ENCODE peak calls at places on chromosomes 6 and 20, in five cellular contexts. S is tibial nerve, M is ascending aorta, I is aorta, X is A549. E is an unnamed sample.

GRCh38 chr6:155400022-155400965 is 55.3 kb downstream of the NOX3 start:
- DNase-seq in S (no peak), M (no peak), I (no peak), X (no peak), E (no peak)

GRCh38 chr6:1971612-1972011 is 273.8 kb downstream of the GMDS start:
- DNase-seq in S (no peak), M (no peak), I (no peak), X (no peak), E (no peak)

GRCh38 chr6:17289491-17290106 is 8.4 kb downstream of the RBM24 start:
- DNase-seq in S (peak; percentile 23), M (peak; percentile 56), I (no peak), X (no peak), E (peak; percentile 78)

GRCh38 chr6:127342296-127342945 is 988 bp downstream of the ECHDC1 start:
- DNase-seq in S (no peak), M (no peak), I (no peak), X (no peak), E (no peak)

GRCh38 chr20:38139919-38140753 is 24.9 kb downstream of the TGM2 start:
- DNase-seq in S (no peak), M (no peak), I (peak; percentile 65), X (no peak), E (no peak)

GRCh38 chr20:20926222-20926905 is 179.8 kb downstream of the LINC00237 start:
- DNase-seq in S (no peak), M (no peak), I (no peak), X (no peak), E (no peak)

GRCh38 chr6:165616116-165616515 is 46.9 kb downstream of the PDE10A start:
- DNase-seq in S (peak; percentile 26), M (no peak), I (no peak), X (no peak), E (no peak)

GRCh38 chr6:159324599-159324998 is 155.4 kb downstream of the FNDC1 start:
- DNase-seq in S (no peak), M (no peak), I (no peak), X (no peak), E (no peak)

GRCh38 chr20:21396045-21396893 is 1.1 kb downstream of the NKX2-4 start:
- DNase-seq in S (no peak), M (no peak), I (peak; percentile 72), X (no peak), E (no peak)

GRCh38 chr6:26234421-26235239 is 130.4 kb upstream of the BTN3A2 start:
- DNase-seq in S (peak; percentile 60), M (no peak), I (no peak), X (peak; percentile 80), E (no peak)

GRCh38 chr20:56608376-56608775 is 20.7 kb upstream of the TFAP2C start:
- DNase-seq in S (no peak), M (no peak), I (no peak), X (no peak), E (no peak)

GRCh38 chr20:38504368-38505090 is 31.9 kb downstream of the RALGAPB start:
- DNase-seq in S (no peak), M (no peak), I (no peak), X (no peak), E (no peak)

GRCh38 chr6:68134796-68135195 is 500.3 kb upstream of the ADGRB3 start:
- DNase-seq in S (no peak), M (no peak), I (no peak), X (no peak), E (no peak)

GRCh38 chr6:100665041-100665380 is 200.3 kb upstream of the SIM1 start:
- DNase-seq in S (no peak), M (no peak), I (no peak), X (no peak), E (no peak)

GRCh38 chr6:168380956-168381605 is 59.9 kb upstream of the SMOC2 start:
- DNase-seq in S (no peak), M (no peak), I (no peak), X (no peak), E (no peak)

GRCh38 chr6:111992851-111993250 is 61.1 kb upstream of the CCN6 start:
- DNase-seq in S (no peak), M (no peak), I (no peak), X (no peak), E (no peak)

GRCh38 chr6:14732226-14732844 is 513.5 kb upstream of the JARID2 start:
- DNase-seq in S (no peak), M (no peak), I (no peak), X (no peak), E (no peak)
- H3K4me1 ChIP-seq in S (peaks cover 10% of the 10 kb centered on the region), M (no peaks in the 10 kb centered on the region), I (no peaks in the 10 kb centered on the region), X (peaks cover 45% of the 10 kb centered on the region), E (no peaks in the 10 kb centered on the region)

DNA sequence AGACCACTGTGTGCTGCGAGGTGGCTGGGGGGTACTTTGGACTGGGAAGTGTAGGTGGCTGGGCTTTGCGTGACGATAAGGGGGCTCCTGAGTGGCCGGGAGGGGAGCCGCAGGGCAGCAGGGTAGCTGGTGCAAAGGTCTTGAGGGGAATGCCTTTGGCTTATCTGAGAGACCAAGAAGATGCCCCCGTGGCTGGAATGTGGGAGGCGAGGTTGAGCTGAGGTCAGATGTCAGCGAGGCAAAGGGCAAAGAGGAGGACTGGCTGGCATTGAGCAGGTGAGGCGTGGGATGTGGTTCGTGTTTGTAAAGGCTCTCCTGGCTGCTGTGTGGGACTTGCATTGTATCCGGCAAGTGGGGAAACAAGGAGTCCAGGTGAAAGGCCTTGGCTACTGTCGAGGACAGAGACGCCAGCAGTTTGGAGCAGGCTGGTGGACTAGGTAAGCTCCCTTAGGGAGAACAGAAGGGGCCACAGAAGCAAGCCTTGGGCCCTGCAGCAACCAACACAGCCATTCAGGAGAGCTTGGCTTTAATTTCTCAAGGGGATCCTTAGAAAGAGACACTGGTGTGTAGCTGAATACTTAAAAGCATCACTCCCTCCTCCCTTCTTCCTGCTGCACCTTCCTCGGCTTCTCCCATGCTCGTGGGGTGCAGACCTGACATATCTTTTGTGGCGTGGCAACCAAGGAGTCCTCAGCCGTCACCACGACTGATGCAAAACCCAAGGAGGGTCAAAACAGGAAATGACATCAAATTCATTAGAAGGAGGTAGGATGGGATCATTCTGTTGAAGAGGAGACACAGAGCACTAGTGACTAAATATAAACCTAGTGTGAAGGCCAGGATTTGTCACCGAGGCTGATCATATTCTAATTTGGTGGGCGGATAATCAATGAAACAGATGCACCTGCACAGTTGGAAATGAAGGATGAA is 53.5 kb upstream of the ERVFRD-1 start:
- DNase-seq in S (no peak), M (no peak), I (no peak), X (no peak), E (no peak)
- H3K27ac ChIP-seq in S (no peak overlapping the region), M (no peak overlapping the region), I (no peak overlapping the region), X (no peak overlapping the region), E (no peak overlapping the region)

GRCh38 chr6:52076791-52077179 is 10.6 kb downstream of the PKHD1 start:
- DNase-seq in S (no peak), M (no peak), I (no peak), X (no peak), E (no peak)
- H3K4me1 ChIP-seq in S (no peaks in the 10 kb centered on the region), M (no peaks in the 10 kb centered on the region), I (no peaks in the 10 kb centered on the region), X (no peaks in the 10 kb centered on the region), E (no peaks in the 10 kb centered on the region)

DNA sequence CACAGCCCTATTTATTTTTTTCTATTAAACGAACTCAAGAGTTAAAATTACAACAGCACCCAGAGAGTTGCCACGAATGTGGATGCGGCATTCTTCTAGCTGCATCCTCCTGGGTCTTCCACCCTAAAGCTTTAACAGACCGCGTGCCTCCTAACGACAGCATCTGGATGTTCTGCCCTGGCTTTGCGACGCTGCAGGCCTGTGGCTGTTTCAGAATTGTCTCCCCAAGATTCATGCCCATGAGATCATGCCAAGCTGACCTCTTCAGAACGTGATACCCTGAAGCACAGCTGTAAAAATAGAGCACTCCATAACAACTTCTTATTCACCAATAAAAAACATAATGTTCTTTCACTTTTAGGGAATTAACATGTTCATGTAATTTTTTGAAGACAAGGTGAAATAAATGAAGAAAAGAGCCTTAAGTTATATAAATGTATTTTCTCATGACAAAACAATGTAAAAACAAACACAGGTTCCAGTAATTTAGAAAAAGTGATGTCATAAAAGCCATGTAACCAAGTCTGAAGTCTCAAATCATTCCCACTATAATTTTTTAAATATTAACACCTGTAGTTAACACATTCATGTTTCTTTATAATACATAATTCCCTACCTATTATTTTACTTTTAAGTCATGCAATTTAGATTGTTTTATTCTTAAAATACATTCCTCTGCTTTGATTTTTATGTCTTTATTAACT is 26.5 kb downstream of the HIVEP2 start:
- DNase-seq in S (no peak), M (no peak), I (no peak), X (no peak), E (no peak)
- H3K27ac ChIP-seq in S (no peak overlapping the region), M (no peak overlapping the region), I (no peak overlapping the region), X (no peak overlapping the region), E (peak overlapping the region; percentile 16)

E was measured in left ventricle myocardium inferior.